ENCODE peak calls at places on chromosomes 16 and 17, in six cellular contexts. B, N, Z, U, D and G are unnamed samples.

GRCh38 chr16:89269805-89270665 is 52.5 kb downstream of the ZNF778 start:
- DNase-seq in B (no peak), N (no peak), Z (no peak), U (no peak), D (no peak), G (no peak)

GRCh38 chr17:83053779-83054451 is 25.5 kb upstream of the METRNL start:
- DNase-seq in B (peak; percentile 84), U (no peak), N (no peak), D (no peak), Z (no peak), G (no peak)

GRCh38 chr16:89723279-89724250 is 2.2 kb downstream of the ZNF276 start:
- DNase-seq in Z (no peak), D (no peak), U (peak; percentile 49), B (no peak), N (no peak), G (no peak)

GRCh38 chr17:30366536-30366935 is 12.2 kb upstream of the CPD start:
- DNase-seq in N (no peak), Z (no peak), B (no peak), U (no peak), D (no peak), G (no peak)

GRCh38 chr17:3926860-3927627 is 10.8 kb upstream of the P2RX1 start:
- DNase-seq in B (no peak), D (no peak), U (no peak), Z (no peak), N (peak; percentile 65), G (no peak)

GRCh38 chr16:10683160-10683559 is 11.6 kb downstream of the TEKT5 start:
- DNase-seq in B (no peak), D (no peak), Z (no peak), N (no peak), U (no peak), G (no peak)

GRCh38 chr17:83198366-83199341 is 119.2 kb downstream of the METRNL start:
- DNase-seq in D (no peak), B (peak; percentile 53), Z (no peak), U (no peak), N (peak; percentile 1), G (no peak)

GRCh38 chr17:66661857-66662256 is 173.1 kb upstream of the CACNG5 start:
- DNase-seq in U (no peak), N (no peak), B (no peak), Z (no peak), D (no peak), G (no peak)

GRCh38 chr17:48542114-48542955 is 2.6 kb downstream of the HOXB2 start:
- DNase-seq in U (no peak), N (no peak), B (no peak), Z (no peak), D (no peak), G (no peak)

GRCh38 chr17:31556969-31557620 is 165.6 kb downstream of the RAB11FIP4 start:
- DNase-seq in Z (no peak), B (peak; percentile 32), N (no peak), U (no peak), D (no peak), G (no peak)

GRCh38 chr17:43477832-43478634 is 5.7 kb upstream of the DHX8 start:
- DNase-seq in Z (no peak), U (no peak), D (no peak), N (no peak), B (no peak), G (no peak)

GRCh38 chr17:1713878-1714487 is 3.8 kb upstream of the TLCD2 start:
- DNase-seq in Z (no peak), D (no peak), B (peak; percentile 48), U (peak; percentile 24), N (peak; percentile 28), G (no peak)

GRCh38 chr16:47590472-47590871 is 129.3 kb downstream of the PHKB start:
- DNase-seq in D (no peak), Z (no peak), N (no peak), U (no peak), B (no peak), G (no peak)

GRCh38 chr16:31135535-31136286 is at the start of gene PRSS8:
- DNase-seq in N (peak; percentile 95), D (no peak), U (no peak), Z (no peak), B (no peak), G (no peak)

GRCh38 chr17:67836205-67836987 is 11.1 kb downstream of the BPTF start:
- DNase-seq in N (no peak), U (peak; percentile 72), B (no peak), D (no peak), Z (peak; percentile 60), G (no peak)

GRCh38 chr16:983044-984030 is 1.8 kb downstream of the SOX8 start:
- DNase-seq in U (no peak), B (no peak), D (no peak), Z (no peak), N (no peak), G (no peak)

GRCh38 chr17:68133370-68134045 is 98.0 kb downstream of the KPNA2 start:
- DNase-seq in N (peak; percentile 57), B (no peak), D (no peak), Z (no peak), U (no peak), G (no peak)

GRCh38 chr17:27690882-27691281 is 59.9 kb downstream of the LGALS9 start:
- DNase-seq in D (no peak), U (no peak), Z (no peak), B (no peak), N (no peak), G (no peak)

DNA sequence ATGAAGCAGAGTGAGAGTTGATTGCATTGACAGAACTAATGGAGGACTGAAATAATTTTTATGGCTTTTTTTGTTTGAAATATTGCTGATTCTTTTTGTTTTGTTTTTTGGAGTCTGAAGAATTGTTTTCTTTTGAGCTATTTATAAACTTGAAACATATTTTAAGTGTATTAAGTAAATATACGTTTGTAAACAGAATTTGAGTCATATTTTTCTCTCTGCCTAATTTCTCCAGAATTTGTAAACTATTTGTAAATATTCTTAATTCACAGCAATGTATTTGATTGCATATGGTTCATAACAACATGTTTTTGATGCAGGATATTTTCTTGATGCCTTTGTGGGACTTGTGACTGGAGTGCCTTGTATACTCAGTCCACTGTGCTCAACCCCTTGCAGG is 50.7 kb downstream of the SLFN11 start:
- DNase-seq in N (no peak), B (no peak), D (no peak), U (no peak), Z (no peak), G (no peak)
- H3K4me3 ChIP-seq in N (no peak overlapping the region), B (no peak overlapping the region), D (no peak overlapping the region), U (no peak overlapping the region), Z (no peak overlapping the region), G (no peak overlapping the region)

GRCh38 chr17:17840751-17841591 is 4.2 kb upstream of the SREBF1 start:
- DNase-seq in U (peak; percentile 46), N (no peak), Z (no peak), D (no peak), B (peak; percentile 66), G (no peak)
- H3K4me3 ChIP-seq in U (no peak overlapping the region), N (no peak overlapping the region), Z (peak overlapping the region; percentile 57), D (no peak overlapping the region), B (no peak overlapping the region), G (peak overlapping the region; percentile 59)

DNA sequence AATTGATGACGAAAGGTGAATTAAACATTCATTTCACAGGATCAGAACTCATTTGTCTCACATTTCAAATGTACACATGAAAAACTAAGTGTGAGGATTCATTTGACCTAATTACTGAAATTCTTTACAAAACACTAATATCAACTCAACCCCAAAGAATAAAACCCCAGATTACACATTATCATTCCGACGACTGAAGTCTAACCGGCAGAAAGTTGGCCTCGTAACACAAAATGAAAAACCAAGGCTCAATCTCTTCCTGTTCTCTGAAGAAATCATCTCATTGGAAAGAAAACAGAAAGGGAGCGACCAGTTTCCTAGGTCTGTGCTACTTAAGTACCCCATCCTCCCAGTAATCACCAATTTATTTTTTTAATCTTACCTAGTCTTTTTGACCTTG is 1.8 kb downstream of the JPT1 start:
- DNase-seq in B (no peak), N (no peak), Z (no peak), D (no peak), U (no peak), G (no peak)
- H3K4me3 ChIP-seq in B (no peak overlapping the region), N (no peak overlapping the region), Z (peak overlapping the region; percentile 91), D (peak overlapping the region; percentile 94), U (peak overlapping the region; percentile 96), G (peak overlapping the region; percentile 100)

GRCh38 chr17:64455993-64456885 is 7.3 kb downstream of the MILR1 start:
- DNase-seq in D (no peak), B (no peak), Z (no peak), U (no peak), N (no peak), G (peak; percentile 31)
- H3K4me3 ChIP-seq in D (no peak overlapping the region), B (no peak overlapping the region), Z (no peak overlapping the region), U (no peak overlapping the region), N (no peak overlapping the region), G (no peak overlapping the region)

GRCh38 chr17:40063915-40064531 is 1.3 kb downstream of the THRA start:
- DNase-seq in D (no peak), U (no peak), B (no peak), N (no peak), Z (no peak), G (no peak)

GRCh38 chr17:40063034-40063765 is 435 bp downstream of the THRA start:
- DNase-seq in B (peak; percentile 77), D (no peak), U (no peak), Z (no peak), N (peak; percentile 48), G (no peak)

GRCh38 chr17:40060887-40061480 is 1.8 kb upstream of the THRA start:
- DNase-seq in U (no peak), N (no peak), Z (no peak), D (no peak), B (no peak), G (no peak)

GRCh38 chr17:40061532-40062038 is 1.2 kb upstream of the THRA start:
- DNase-seq in U (no peak), N (no peak), Z (no peak), B (no peak), D (no peak), G (no peak)

GRCh38 chr17:40062347-40063033 is at the start of gene THRA:
- DNase-seq in U (no peak), Z (no peak), N (peak; percentile 80), D (no peak), B (peak; percentile 82), G (no peak)
- H3K4me3 ChIP-seq in U (peak within 1 kb of the TSS; percentile 93), Z (peak within 1 kb of the TSS; percentile 90), N (peak within 1 kb of the TSS; percentile 94), D (peak within 1 kb of the TSS; percentile 87), B (peak within 1 kb of the TSS; percentile 98), G (peak within 1 kb of the TSS; percentile 74)

GRCh38 chr16:67652578-67653130 is 7.4 kb downstream of the ACD start:
- DNase-seq in B (no peak), Z (no peak), D (no peak), N (no peak), U (no peak), G (no peak)
- H3K4me3 ChIP-seq in B (peak overlapping the region; percentile 3), Z (peak overlapping the region; percentile 59), D (peak overlapping the region; percentile 60), N (no peak overlapping the region), U (no peak overlapping the region), G (no peak overlapping the region)

GRCh38 chr17:60421273-60422161 is 772 bp upstream of the CHCT1 start:
- DNase-seq in U (peak; percentile 45), Z (no peak), B (peak; percentile 85), N (peak; percentile 60), D (peak; percentile 38), G (no peak)
- H3K4me3 ChIP-seq in U (peak overlapping the region; percentile 64), Z (peak overlapping the region; percentile 60), B (peak overlapping the region; percentile 10), N (no peak overlapping the region), D (peak overlapping the region; percentile 69), G (peak overlapping the region; percentile 37)

GRCh38 chr17:60139438-60140285 is 10.1 kb upstream of the CA4 start:
- DNase-seq in B (peak; percentile 83), U (peak; percentile 63), D (no peak), Z (no peak), N (peak; percentile 61), G (no peak)
- H3K4me3 ChIP-seq in B (no peak overlapping the region), U (no peak overlapping the region), D (peak overlapping the region; percentile 23), Z (peak overlapping the region; percentile 23), N (no peak overlapping the region), G (no peak overlapping the region)

GRCh38 chr17:79039171-79039570 is 15.2 kb downstream of the C1QTNF1 start:
- DNase-seq in B (peak; percentile 44), D (no peak), U (no peak), N (no peak), Z (no peak), G (no peak)
- H3K4me3 ChIP-seq in B (no peak overlapping the region), D (no peak overlapping the region), U (no peak overlapping the region), N (no peak overlapping the region), Z (no peak overlapping the region), G (no peak overlapping the region)